ENCODE peak calls at places on chromosome 3, in ten cellular contexts. One of them, this sample, is unnamed.

GRCh38 chr3:13277860-13278531 is 142.1 kb downstream of the NUP210 start:
- DNase-seq in activated CD8-positive, alpha-beta T cell treated with anti-CD3 and anti-CD28 coated beads for 36 hours: peak
- DNase-seq in NCI-H748 treated with DMSO at 0.1 percent for 48 hours: no peak
- DNase-seq in H54: peak
- DNase-seq in A172: peak
- DNase-seq in coronary artery: no peak
- DNase-seq in effector CD4-positive, alpha-beta T cell: no peak
- DNase-seq in activated T-helper 1 cell treated with anti-CD3 and anti-CD28 coated beads, Interleukin-2, amount 50 U/mL, for 16 hours: no peak
- DNase-seq in right atrium auricular region: peak
- DNase-seq in cardiac fibroblast: peak
- DNase-seq in this sample: no peak

GRCh38 chr3:149701206-149701976 is 43.6 kb upstream of the WWTR1 start:
- DNase-seq in coronary artery: no peak
- DNase-seq in activated CD8-positive, alpha-beta T cell treated with anti-CD3 and anti-CD28 coated beads for 36 hours: peak
- DNase-seq in effector CD4-positive, alpha-beta T cell: no peak
- DNase-seq in cardiac fibroblast: no peak
- DNase-seq in right atrium auricular region: no peak
- DNase-seq in A172: no peak
- DNase-seq in H54: no peak
- DNase-seq in NCI-H748 treated with DMSO at 0.1 percent for 48 hours: no peak
- DNase-seq in activated T-helper 1 cell treated with anti-CD3 and anti-CD28 coated beads, Interleukin-2, amount 50 U/mL, for 16 hours: no peak
- DNase-seq in this sample: no peak

GRCh38 chr3:159770998-159771397 is 217.6 kb upstream of the IL12A start:
- DNase-seq in activated CD8-positive, alpha-beta T cell treated with anti-CD3 and anti-CD28 coated beads for 36 hours: no peak
- DNase-seq in cardiac fibroblast: no peak
- DNase-seq in coronary artery: no peak
- DNase-seq in NCI-H748 treated with DMSO at 0.1 percent for 48 hours: no peak
- DNase-seq in activated T-helper 1 cell treated with anti-CD3 and anti-CD28 coated beads, Interleukin-2, amount 50 U/mL, for 16 hours: no peak
- DNase-seq in right atrium auricular region: no peak
- DNase-seq in H54: no peak
- DNase-seq in effector CD4-positive, alpha-beta T cell: no peak
- DNase-seq in A172: no peak
- DNase-seq in this sample: no peak

GRCh38 chr3:143234521-143234920 is 115.0 kb downstream of the CHST2 start:
- DNase-seq in effector CD4-positive, alpha-beta T cell: no peak
- DNase-seq in activated T-helper 1 cell treated with anti-CD3 and anti-CD28 coated beads, Interleukin-2, amount 50 U/mL, for 16 hours: no peak
- DNase-seq in cardiac fibroblast: peak
- DNase-seq in A172: no peak
- DNase-seq in NCI-H748 treated with DMSO at 0.1 percent for 48 hours: no peak
- DNase-seq in coronary artery: no peak
- DNase-seq in right atrium auricular region: no peak
- DNase-seq in H54: no peak
- DNase-seq in activated CD8-positive, alpha-beta T cell treated with anti-CD3 and anti-CD28 coated beads for 36 hours: no peak
- DNase-seq in this sample: no peak

GRCh38 chr3:126113238-126113555 is 29.3 kb upstream of the SLC41A3 start:
- DNase-seq in activated T-helper 1 cell treated with anti-CD3 and anti-CD28 coated beads, Interleukin-2, amount 50 U/mL, for 16 hours: no peak
- DNase-seq in A172: no peak
- DNase-seq in cardiac fibroblast: no peak
- DNase-seq in right atrium auricular region: no peak
- DNase-seq in coronary artery: no peak
- DNase-seq in H54: no peak
- DNase-seq in NCI-H748 treated with DMSO at 0.1 percent for 48 hours: no peak
- DNase-seq in effector CD4-positive, alpha-beta T cell: no peak
- DNase-seq in activated CD8-positive, alpha-beta T cell treated with anti-CD3 and anti-CD28 coated beads for 36 hours: no peak
- DNase-seq in this sample: no peak

GRCh38 chr3:99128205-99128604 is 226.7 kb upstream of the DCBLD2 start:
- DNase-seq in A172: peak
- DNase-seq in activated T-helper 1 cell treated with anti-CD3 and anti-CD28 coated beads, Interleukin-2, amount 50 U/mL, for 16 hours: no peak
- DNase-seq in right atrium auricular region: no peak
- DNase-seq in activated CD8-positive, alpha-beta T cell treated with anti-CD3 and anti-CD28 coated beads for 36 hours: no peak
- DNase-seq in cardiac fibroblast: peak
- DNase-seq in H54: no peak
- DNase-seq in coronary artery: no peak
- DNase-seq in NCI-H748 treated with DMSO at 0.1 percent for 48 hours: no peak
- DNase-seq in effector CD4-positive, alpha-beta T cell: no peak
- DNase-seq in this sample: no peak

GRCh38 chr3:70820397-70820796 is 508.0 kb upstream of the MDFIC2 start:
- DNase-seq in right atrium auricular region: no peak
- DNase-seq in coronary artery: no peak
- DNase-seq in effector CD4-positive, alpha-beta T cell: no peak
- DNase-seq in H54: no peak
- DNase-seq in activated CD8-positive, alpha-beta T cell treated with anti-CD3 and anti-CD28 coated beads for 36 hours: no peak
- DNase-seq in NCI-H748 treated with DMSO at 0.1 percent for 48 hours: no peak
- DNase-seq in A172: no peak
- DNase-seq in cardiac fibroblast: no peak
- DNase-seq in activated T-helper 1 cell treated with anti-CD3 and anti-CD28 coated beads, Interleukin-2, amount 50 U/mL, for 16 hours: no peak
- DNase-seq in this sample: no peak

GRCh38 chr3:48084170-48084569 is 68.0 kb upstream of the MAP4 start:
- DNase-seq in H54: no peak
- DNase-seq in activated T-helper 1 cell treated with anti-CD3 and anti-CD28 coated beads, Interleukin-2, amount 50 U/mL, for 16 hours: no peak
- DNase-seq in right atrium auricular region: no peak
- DNase-seq in activated CD8-positive, alpha-beta T cell treated with anti-CD3 and anti-CD28 coated beads for 36 hours: no peak
- DNase-seq in coronary artery: no peak
- DNase-seq in effector CD4-positive, alpha-beta T cell: no peak
- DNase-seq in A172: no peak
- DNase-seq in cardiac fibroblast: no peak
- DNase-seq in NCI-H748 treated with DMSO at 0.1 percent for 48 hours: no peak
- DNase-seq in this sample: no peak

This sample was measured in colonic mucosa.